ENCODE peak calls at places on chromosomes 1 and 21, in five cellular contexts. One of them, this sample, is unnamed.
A peak's percentile ranks its signal among the peaks of the same experiment; 100 is the strongest.

GRCh38 chr1:228978486-228979324 is 243.4 kb downstream of the RHOU start:
- DNase-seq in IMR-90: no peak
- DNase-seq in HepG2: no peak
- DNase-seq in K562: no peak
- DNase-seq in GM12878: no peak
- DNase-seq in this sample: peak; percentile 33

GRCh38 chr1:232966663-232967062 is 16.3 kb downstream of the NTPCR start:
- DNase-seq in IMR-90: no peak
- DNase-seq in HepG2: no peak
- DNase-seq in K562: no peak
- DNase-seq in GM12878: no peak
- DNase-seq in this sample: no peak

GRCh38 chr1:16903054-16903453 is 7.3 kb downstream of the RNU1-2 start:
- DNase-seq in IMR-90: peak; percentile 71
- DNase-seq in HepG2: no peak
- DNase-seq in K562: no peak
- DNase-seq in GM12878: no peak
- DNase-seq in this sample: no peak

GRCh38 chr21:32457360-32457840 is 44.9 kb downstream of the EVA1C start:
- DNase-seq in IMR-90: peak; percentile 16
- DNase-seq in HepG2: peak; percentile 41
- DNase-seq in K562: peak; percentile 65
- DNase-seq in GM12878: no peak
- DNase-seq in this sample: peak; percentile 37

GRCh38 chr1:41390171-41390570 is 28.9 kb downstream of the FOXO6 start:
- DNase-seq in IMR-90: no peak
- DNase-seq in HepG2: no peak
- DNase-seq in K562: no peak
- DNase-seq in GM12878: no peak
- DNase-seq in this sample: no peak

GRCh38 chr1:107964397-107965111 is 426 bp downstream of the VAV3 start:
- DNase-seq in IMR-90: no peak
- DNase-seq in HepG2: no peak
- DNase-seq in K562: no peak
- DNase-seq in GM12878: no peak
- DNase-seq in this sample: peak; percentile 7

GRCh38 chr1:36199934-36200741 is 24.1 kb upstream of the THRAP3 start:
- DNase-seq in IMR-90: peak; percentile 60
- DNase-seq in HepG2: no peak
- DNase-seq in K562: no peak
- DNase-seq in GM12878: no peak
- DNase-seq in this sample: no peak

GRCh38 chr1:67429528-67430357 is 459 bp downstream of the SERBP1 start:
- DNase-seq in IMR-90: no peak
- DNase-seq in HepG2: no peak
- DNase-seq in K562: peak; percentile 39
- DNase-seq in GM12878: no peak
- DNase-seq in this sample: peak; percentile 38

GRCh38 chr1:15311886-15312285 is 64.9 kb downstream of the FHAD1 start:
- DNase-seq in IMR-90: peak; percentile 33
- DNase-seq in HepG2: no peak
- DNase-seq in K562: no peak
- DNase-seq in GM12878: no peak
- DNase-seq in this sample: no peak

GRCh38 chr21:28067015-28067414 is 925.7 kb downstream of the LTN1 start:
- DNase-seq in IMR-90: no peak
- DNase-seq in HepG2: no peak
- DNase-seq in K562: no peak
- DNase-seq in GM12878: no peak
- DNase-seq in this sample: no peak

GRCh38 chr1:159068877-159069276 is 7.7 kb downstream of the AIM2 start:
- DNase-seq in IMR-90: peak; percentile 78
- DNase-seq in HepG2: no peak
- DNase-seq in K562: no peak
- DNase-seq in GM12878: no peak
- DNase-seq in this sample: no peak

GRCh38 chr1:60898987-60899386 is 183.4 kb upstream of the NFIA start:
- DNase-seq in IMR-90: no peak
- DNase-seq in HepG2: no peak
- DNase-seq in K562: no peak
- DNase-seq in GM12878: peak; percentile 7
- DNase-seq in this sample: no peak

GRCh38 chr21:36097427-36098230 is 27.8 kb downstream of the CBR1 start:
- DNase-seq in IMR-90: no peak
- DNase-seq in HepG2: no peak
- DNase-seq in K562: no peak
- DNase-seq in GM12878: peak; percentile 55
- DNase-seq in this sample: no peak

GRCh38 chr1:56525463-56526155 is 53.8 kb downstream of the PLPP3 start:
- DNase-seq in IMR-90: peak; percentile 60
- DNase-seq in HepG2: no peak
- DNase-seq in K562: no peak
- DNase-seq in GM12878: peak; percentile 79
- DNase-seq in this sample: no peak

GRCh38 chr1:162234571-162234970 is 142.1 kb downstream of the SPATA46 start:
- DNase-seq in IMR-90: no peak
- DNase-seq in HepG2: no peak
- DNase-seq in K562: no peak
- DNase-seq in GM12878: no peak
- DNase-seq in this sample: no peak

GRCh38 chr1:218366322-218367052 is 21.4 kb downstream of the TGFB2 start:
- DNase-seq in IMR-90: peak; percentile 55
- DNase-seq in HepG2: peak; percentile 86
- DNase-seq in K562: no peak
- DNase-seq in GM12878: no peak
- DNase-seq in this sample: no peak

GRCh38 chr21:37758997-37759396 is 157.3 kb downstream of the KCNJ6 start:
- DNase-seq in IMR-90: peak; percentile 62
- DNase-seq in HepG2: peak; percentile 3
- DNase-seq in K562: peak; percentile 54
- DNase-seq in GM12878: no peak
- DNase-seq in this sample: peak; percentile 36

GRCh38 chr1:202952818-202953217 is 5.3 kb downstream of the ADIPOR1 start:
- DNase-seq in IMR-90: peak; percentile 53
- DNase-seq in HepG2: no peak
- DNase-seq in K562: no peak
- DNase-seq in GM12878: no peak
- DNase-seq in this sample: no peak

GRCh38 chr1:94734963-94735899 is 84.9 kb upstream of the SLC44A3 start:
- DNase-seq in IMR-90: peak; percentile 80
- DNase-seq in HepG2: no peak
- DNase-seq in K562: peak; percentile 53
- DNase-seq in GM12878: no peak
- DNase-seq in this sample: no peak

DNA sequence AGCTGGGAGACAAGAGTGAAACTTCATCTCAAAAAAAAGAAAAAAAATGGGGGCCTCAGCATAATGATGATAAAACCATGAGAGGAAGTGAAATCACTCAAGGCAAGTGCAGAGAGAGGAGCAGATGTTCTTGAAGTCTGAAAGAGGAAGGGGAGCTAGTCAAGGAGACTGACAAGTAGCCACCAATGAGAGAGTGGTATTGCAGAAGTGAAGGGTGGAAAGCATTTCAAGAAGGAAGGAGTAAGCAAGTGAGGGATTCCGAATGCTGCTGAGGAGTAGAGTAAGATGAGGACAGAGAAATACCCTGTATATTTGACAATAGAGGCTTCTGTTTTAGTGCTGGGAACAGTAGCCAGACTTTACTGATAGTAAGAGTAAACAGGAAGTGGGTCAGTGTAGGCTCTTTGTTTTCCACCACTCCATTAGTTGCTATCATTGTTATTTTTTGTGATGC is 2.9 kb downstream of the TATDN3 start:
- DNase-seq in IMR-90: no peak
- DNase-seq in HepG2: peak; percentile 47
- DNase-seq in K562: no peak
- DNase-seq in GM12878: peak; percentile 90
- DNase-seq in this sample: no peak
- TF ChIP-seq MXI1 in IMR-90: no peak
- TF ChIP-seq MXI1 in HepG2: no peak
- TF ChIP-seq MXI1 in K562: no peak
- TF ChIP-seq MXI1 in GM12878: no peak
- TF ChIP-seq MXI1 in this sample: no peak

DNA sequence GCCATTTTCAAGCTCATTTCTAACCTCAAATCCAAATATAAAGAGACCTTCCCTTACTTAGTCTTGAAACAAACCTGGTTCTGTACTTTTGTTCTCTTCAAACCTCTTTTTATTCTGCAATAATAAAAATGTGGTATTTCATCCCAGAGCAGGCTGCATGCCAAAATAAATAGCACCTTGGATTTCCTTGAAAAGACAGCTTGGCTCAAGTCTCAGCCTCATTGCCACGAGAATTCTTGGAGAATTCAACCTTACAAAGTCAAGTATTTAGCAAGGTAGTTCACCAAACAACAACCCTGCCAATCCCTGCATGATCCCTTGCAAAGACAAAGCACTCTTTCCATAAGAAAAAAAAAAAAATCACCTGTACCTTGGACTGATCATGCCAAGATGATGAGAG is 33.8 kb downstream of the KANK4 start:
- DNase-seq in IMR-90: no peak
- DNase-seq in HepG2: no peak
- DNase-seq in K562: no peak
- DNase-seq in GM12878: no peak
- DNase-seq in this sample: no peak
- TF ChIP-seq MXI1 in IMR-90: no peak
- TF ChIP-seq MXI1 in HepG2: no peak
- TF ChIP-seq MXI1 in K562: no peak
- TF ChIP-seq MXI1 in GM12878: no peak
- TF ChIP-seq MXI1 in this sample: no peak

DNA sequence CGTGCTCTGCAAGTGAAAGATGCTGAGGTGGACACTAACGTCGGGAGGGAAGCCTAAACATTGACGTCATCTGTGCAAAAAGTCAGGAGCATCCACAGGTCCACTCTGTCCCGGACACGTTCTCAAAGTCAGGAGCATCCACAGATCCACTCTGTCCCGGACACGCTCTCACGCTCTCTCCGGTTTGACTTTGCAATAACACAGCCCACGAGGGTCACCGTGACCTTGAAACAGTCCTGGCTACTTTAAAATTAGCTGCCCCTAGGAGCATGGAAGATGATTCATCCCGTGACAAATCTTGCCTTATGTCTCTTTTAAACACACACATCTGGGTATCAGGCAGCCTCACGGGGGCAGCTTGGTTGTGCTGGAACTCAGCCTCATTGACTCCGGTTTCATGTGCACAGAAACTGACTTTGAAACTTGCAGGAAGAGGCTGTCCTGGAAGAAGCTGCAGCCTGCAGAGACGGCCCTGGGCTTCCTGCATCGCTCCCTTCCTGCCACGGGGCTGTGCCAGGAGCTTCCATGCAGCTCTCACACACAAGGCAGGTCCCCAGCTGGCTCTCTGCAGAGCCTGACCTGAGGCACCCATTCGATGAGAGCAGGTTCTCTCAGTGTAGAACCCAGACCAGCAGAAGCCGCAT is 18.1 kb upstream of the COL18A1 start:
- DNase-seq in IMR-90: peak; percentile 97
- DNase-seq in HepG2: no peak
- DNase-seq in K562: no peak
- DNase-seq in GM12878: no peak
- DNase-seq in this sample: peak; percentile 61
- TF ChIP-seq MXI1 in IMR-90: peak; percentile 56
- TF ChIP-seq MXI1 in HepG2: no peak
- TF ChIP-seq MXI1 in K562: no peak
- TF ChIP-seq MXI1 in GM12878: no peak
- TF ChIP-seq MXI1 in this sample: no peak

DNA sequence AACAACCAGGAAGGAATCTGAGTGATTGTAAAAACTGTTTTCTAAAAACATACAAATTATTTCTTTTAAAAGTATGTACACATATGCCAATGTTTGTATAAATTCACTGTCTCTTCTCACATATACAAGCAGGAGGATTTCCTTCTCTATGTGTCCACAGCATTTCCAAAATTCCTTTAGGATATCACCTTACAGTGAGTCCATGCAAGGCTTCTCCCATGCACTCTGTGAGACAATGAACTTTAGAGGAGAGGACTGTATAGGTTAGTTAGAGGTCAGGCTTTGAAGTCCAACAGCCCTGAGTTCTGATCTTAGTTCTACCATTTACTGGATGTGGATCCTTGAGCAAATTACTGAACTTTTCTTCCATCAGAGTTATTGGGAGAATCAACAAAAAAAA is 34.1 kb upstream of the USH2A start:
- DNase-seq in IMR-90: peak; percentile 55
- DNase-seq in HepG2: no peak
- DNase-seq in K562: no peak
- DNase-seq in GM12878: no peak
- DNase-seq in this sample: no peak
- TF ChIP-seq MXI1 in IMR-90: no peak
- TF ChIP-seq MXI1 in HepG2: no peak
- TF ChIP-seq MXI1 in K562: no peak
- TF ChIP-seq MXI1 in GM12878: no peak
- TF ChIP-seq MXI1 in this sample: no peak

DNA sequence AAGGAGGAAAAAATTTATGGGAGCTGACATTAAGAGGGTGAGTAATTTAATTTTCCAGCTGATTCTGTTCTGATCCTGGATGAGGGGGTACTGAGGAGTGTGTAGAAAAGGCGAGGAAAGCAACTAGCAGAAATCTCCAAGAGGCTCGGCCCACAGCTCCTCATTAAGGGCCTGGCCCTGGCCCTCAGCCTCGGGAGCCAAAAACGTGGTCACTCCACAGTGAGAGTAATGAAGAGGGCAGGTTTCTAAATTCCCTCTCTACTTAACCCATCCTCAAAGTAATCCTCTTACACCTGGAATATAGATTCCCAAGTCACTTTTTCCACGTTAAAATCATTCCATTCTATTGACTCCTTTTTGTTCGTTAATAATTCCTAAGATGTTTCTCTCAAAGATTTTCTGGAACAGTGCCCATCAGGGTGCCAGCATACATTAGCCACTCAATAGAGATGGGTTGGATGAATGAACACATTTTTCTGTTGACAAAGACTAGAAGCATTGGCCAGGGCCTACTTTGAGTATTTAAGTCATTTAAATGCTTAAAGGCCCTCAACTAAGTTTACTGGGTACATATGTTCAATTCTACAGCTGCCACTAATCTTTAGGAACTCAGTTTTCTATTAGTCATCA is 1.1 kb upstream of the COL11A1 start:
- DNase-seq in IMR-90: no peak
- DNase-seq in HepG2: no peak
- DNase-seq in K562: no peak
- DNase-seq in GM12878: no peak
- DNase-seq in this sample: no peak
- TF ChIP-seq MXI1 in IMR-90: no peak
- TF ChIP-seq MXI1 in HepG2: no peak
- TF ChIP-seq MXI1 in K562: no peak
- TF ChIP-seq MXI1 in GM12878: no peak
- TF ChIP-seq MXI1 in this sample: no peak

DNA sequence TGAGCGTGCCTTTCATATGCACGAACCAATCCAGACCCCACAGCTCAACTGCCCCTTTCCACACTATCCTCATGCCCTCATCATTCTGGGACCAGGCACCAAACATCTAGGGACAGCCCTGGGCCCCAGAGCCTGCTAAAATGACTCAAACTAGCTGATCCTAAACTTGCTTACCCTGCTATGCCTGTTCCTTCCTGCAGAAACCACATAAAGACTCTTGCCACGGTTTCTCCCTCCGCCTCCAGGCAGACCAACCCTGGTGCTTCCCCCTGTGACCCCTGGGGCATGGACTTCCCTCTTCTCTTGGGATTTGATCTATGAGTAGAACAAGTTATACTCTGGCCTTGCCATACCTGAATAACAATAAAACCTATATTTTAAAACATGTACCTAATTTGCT is 138.0 kb upstream of the CD34 start:
- DNase-seq in IMR-90: no peak
- DNase-seq in HepG2: no peak
- DNase-seq in K562: no peak
- DNase-seq in GM12878: no peak
- DNase-seq in this sample: no peak
- TF ChIP-seq MXI1 in IMR-90: no peak
- TF ChIP-seq MXI1 in HepG2: no peak
- TF ChIP-seq MXI1 in K562: no peak
- TF ChIP-seq MXI1 in GM12878: no peak
- TF ChIP-seq MXI1 in this sample: no peak

This sample was measured in SK-N-SH.